ENCODE peak calls at places on chromosomes 1 and 21, in ten cellular contexts. L is upper lobe of right lung; W is activated T-helper 1 cell treated with anti-CD3 and anti-CD28 coated beads, Interleukin-12 subunit alpha, Interleukin-12 subunit beta, Interleukin-2, Interleukin-4 antibody, amounts not matched to agents 30 ng/mL and 10 ng/mL and 1 ng/mL, durations not matched to agents 14 hours and 24 hours and 36 hours; A is stimulated activated CD4-positive, alpha-beta T cell treated with anti-CD3 and anti-CD28 coated beads, Interleukin-4, amount 100 ng/mL, for 24 hours; V is AG20443; Z is heart right ventricle; H is activated B cell treated with CpG ODN at 0.5 μM for 24 hours; M is stimulated activated CD8-positive, alpha-beta memory T cell treated with anti-CD3 and anti-CD28 coated beads, Interleukin-2, amount 100 ng/mL, for 1 hour; E is right cardiac atrium; O is endothelial cell. N is an unnamed sample.

GRCh38 chr1:184685116-184685515 is 69.5 kb downstream of the EDEM3 start:
- DNase-seq in L (no peak), W (no peak), A (no peak), V (no peak), Z (no peak), H (no peak), M (no peak), E (no peak), O (no peak), N (no peak)

GRCh38 chr1:38962560-38962959 is 20.9 kb upstream of the RHBDL2 start:
- DNase-seq in L (no peak), W (no peak), A (no peak), V (no peak), Z (no peak), H (no peak), M (no peak), E (no peak), O (no peak), N (no peak)

GRCh38 chr21:37061926-37062591 is 10.8 kb downstream of the PIGP start:
- DNase-seq in L (no peak), W (no peak), A (no peak), V (peak; percentile 48), Z (no peak), H (no peak), M (no peak), E (no peak), O (no peak), N (no peak)

GRCh38 chr1:112026501-112026900 is 37.0 kb upstream of the KCND3 start:
- DNase-seq in L (no peak), W (no peak), A (no peak), V (no peak), Z (no peak), H (no peak), M (no peak), E (no peak), O (no peak), N (no peak)

GRCh38 chr1:218439541-218440295 is 94.6 kb downstream of the TGFB2 start:
- DNase-seq in L (no peak), W (no peak), A (no peak), V (peak; percentile 65), Z (no peak), H (no peak), M (no peak), E (no peak), O (no peak), N (no peak)

GRCh38 chr1:155043259-155043658 is 7.9 kb upstream of the ADAM15 start:
- DNase-seq in L (no peak), W (no peak), A (no peak), V (no peak), Z (no peak), H (no peak), M (no peak), E (no peak), O (no peak), N (no peak)

GRCh38 chr1:217770895-217771294 is 139.8 kb downstream of the SPATA17 start:
- DNase-seq in L (no peak), W (no peak), A (no peak), V (no peak), Z (no peak), H (no peak), M (no peak), E (no peak), O (no peak), N (no peak)

GRCh38 chr1:153790996-153791855 is 16.0 kb downstream of the SLC27A3 start:
- DNase-seq in L (no peak), W (peak; percentile 19), A (no peak), V (peak; percentile 79), Z (no peak), H (no peak), M (no peak), E (no peak), O (no peak), N (peak; percentile 62)

GRCh38 chr1:227323164-227323955 is 5.1 kb upstream of the CDC42BPA start:
- DNase-seq in L (no peak), W (no peak), A (no peak), V (no peak), Z (no peak), H (no peak), M (no peak), E (no peak), O (no peak), N (no peak)

GRCh38 chr1:176102700-176103244 is 104.3 kb downstream of the COP1 start:
- DNase-seq in L (no peak), W (no peak), A (peak; percentile 27), V (no peak), Z (no peak), H (no peak), M (no peak), E (no peak), O (no peak), N (no peak)

GRCh38 chr1:203100163-203100867 is 14.5 kb upstream of the MYOG start:
- DNase-seq in L (no peak), W (no peak), A (no peak), V (peak; percentile 10), Z (no peak), H (no peak), M (no peak), E (no peak), O (no peak), N (no peak)

GRCh38 chr1:178055093-178055492 is 38.8 kb upstream of the RASAL2 start:
- DNase-seq in L (peak; percentile 78), W (no peak), A (no peak), V (peak; percentile 29), Z (peak; percentile 45), H (no peak), M (no peak), E (peak; percentile 39), O (peak; percentile 42), N (no peak)

GRCh38 chr1:205199931-205200299 is 11.6 kb downstream of the DSTYK start:
- DNase-seq in L (no peak), W (no peak), A (peak; percentile 24), V (no peak), Z (no peak), H (no peak), M (no peak), E (no peak), O (no peak), N (no peak)

GRCh38 chr1:38344705-38345104 is 298.1 kb upstream of the POU3F1 start:
- DNase-seq in L (no peak), W (no peak), A (no peak), V (no peak), Z (no peak), H (no peak), M (no peak), E (no peak), O (no peak), N (no peak)

GRCh38 chr1:247639381-247639981 is 34.1 kb downstream of the OR2G3 start:
- DNase-seq in L (peak; percentile 87), W (no peak), A (no peak), V (peak; percentile 68), Z (peak; percentile 46), H (no peak), M (no peak), E (peak; percentile 75), O (no peak), N (no peak)

GRCh38 chr1:44609412-44609767 is 64.9 kb downstream of the TMEM53 start:
- DNase-seq in L (no peak), W (no peak), A (peak; percentile 15), V (peak; percentile 79), Z (peak; percentile 52), H (no peak), M (no peak), E (peak; percentile 38), O (peak; percentile 62), N (no peak)